ENCODE peak calls at places on chromosomes 13 and 19, in four cellular contexts. Z, G, O and L are unnamed samples.

GRCh38 chr19:35268546-35269424 is at the start of gene USF2:
- DNase-seq in Z (peak), G (no peak), O (no peak), L (peak)

GRCh38 chr13:98443329-98443728 is 133.6 kb downstream of the STK24 start:
- DNase-seq in Z (peak), G (no peak), O (no peak), L (no peak)

GRCh38 chr13:111874981-111875380 is 192.0 kb upstream of the SOX1 start:
- DNase-seq in Z (no peak), G (no peak), O (no peak), L (peak)

GRCh38 chr13:102131246-102131645 is 270.6 kb downstream of the FGF14 start:
- DNase-seq in Z (peak), G (no peak), O (no peak), L (no peak)

GRCh38 chr13:27793377-27794074 is 1.2 kb downstream of the GSX1 start:
- DNase-seq in Z (no peak), G (no peak), O (no peak), L (peak)

GRCh38 chr13:27421101-27421881 is 3.1 kb upstream of the GTF3A start:
- DNase-seq in Z (no peak), G (no peak), O (no peak), L (no peak)

GRCh38 chr19:1266818-1267440 is 2.2 kb upstream of the CIRBP start:
- DNase-seq in Z (peak), G (no peak), O (no peak), L (peak)

GRCh38 chr13:24684600-24684998 is 4.4 kb downstream of the ATP12A start:
- DNase-seq in Z (no peak), G (no peak), O (no peak), L (peak)

GRCh38 chr13:35343417-35343816 is 133.1 kb downstream of the MAB21L1 start:
- DNase-seq in Z (no peak), G (no peak), O (no peak), L (no peak)

GRCh38 chr13:81012031-81012430 is 671.1 kb upstream of the SPRY2 start:
- DNase-seq in Z (peak), G (no peak), O (no peak), L (no peak)

GRCh38 chr13:44380404-44381165 is 7.0 kb downstream of the SERP2 start:
- DNase-seq in Z (no peak), G (no peak), O (no peak), L (no peak)

GRCh38 chr19:8028951-8029491 is 23.5 kb upstream of the CCL25 start:
- DNase-seq in Z (peak), G (no peak), O (no peak), L (peak)

GRCh38 chr19:48933382-48933932 is at the start of gene DHDH:
- DNase-seq in Z (peak), G (no peak), O (peak), L (peak)

GRCh38 chr13:99955747-99956472 is 15.7 kb downstream of the ZIC5 start:
- DNase-seq in Z (peak), G (no peak), O (no peak), L (peak)

GRCh38 chr19:16671652-16672274 is 10.8 kb downstream of the TMEM38A start:
- DNase-seq in Z (no peak), G (no peak), O (no peak), L (no peak)

GRCh38 chr13:28792992-28793391 is 27.1 kb upstream of the MTUS2 start:
- DNase-seq in Z (no peak), G (no peak), O (no peak), L (no peak)

GRCh38 chr19:45955905-45956608 is 17.6 kb downstream of the NOVA2 start:
- DNase-seq in Z (peak), G (peak), O (no peak), L (peak)

GRCh38 chr13:41458939-41459753 is 1.8 kb downstream of the RGCC start:
- DNase-seq in Z (peak), G (no peak), O (peak), L (peak)

GRCh38 chr19:58063712-58064111 is 4.6 kb downstream of the ZNF135 start:
- DNase-seq in Z (no peak), G (no peak), O (no peak), L (no peak)

GRCh38 chr19:277581-278165 is 13.5 kb downstream of the PLPP2 start:
- DNase-seq in Z (peak), G (no peak), O (no peak), L (peak)

GRCh38 chr13:37617162-37617561 is 18.6 kb upstream of the POSTN start:
- DNase-seq in Z (peak), G (no peak), O (no peak), L (no peak)